ENCODE peak calls at places on chromosomes 3 and 15, in nine cellular contexts. One of them, this sample, is unnamed.

GRCh38 chr3:162702768-162703385 is 1206.3 kb downstream of the OTOL1 start:
- DNase-seq in A549: no peak
- DNase-seq in epithelial cell of esophagus: no peak
- DNase-seq in LoVo: no peak
- DNase-seq in left ventricle myocardium inferior: no peak
- DNase-seq in AML-193: no peak
- DNase-seq in fibroblast of the conjunctiva: no peak
- DNase-seq in body of pancreas: no peak
- DNase-seq in NCI-H1930: no peak
- DNase-seq in this sample: no peak

GRCh38 chr3:148223266-148223665 is 474.4 kb upstream of the AGTR1 start:
- DNase-seq in fibroblast of the conjunctiva: no peak
- DNase-seq in body of pancreas: no peak
- DNase-seq in A549: no peak
- DNase-seq in LoVo: no peak
- DNase-seq in NCI-H1930: no peak
- DNase-seq in AML-193: no peak
- DNase-seq in epithelial cell of esophagus: no peak
- DNase-seq in left ventricle myocardium inferior: no peak
- DNase-seq in this sample: no peak

GRCh38 chr3:73098026-73098425 is 36.6 kb downstream of the EBLN2 start:
- DNase-seq in fibroblast of the conjunctiva: no peak
- DNase-seq in body of pancreas: no peak
- DNase-seq in left ventricle myocardium inferior: no peak
- DNase-seq in A549: no peak
- DNase-seq in NCI-H1930: no peak
- DNase-seq in LoVo: no peak
- DNase-seq in AML-193: no peak
- DNase-seq in epithelial cell of esophagus: no peak
- DNase-seq in this sample: no peak

GRCh38 chr15:89472785-89473256 is 23.6 kb downstream of the RHCG start:
- DNase-seq in A549: peak
- DNase-seq in AML-193: peak
- DNase-seq in body of pancreas: peak
- DNase-seq in left ventricle myocardium inferior: peak
- DNase-seq in LoVo: peak
- DNase-seq in fibroblast of the conjunctiva: peak
- DNase-seq in NCI-H1930: no peak
- DNase-seq in epithelial cell of esophagus: peak
- DNase-seq in this sample: no peak

GRCh38 chr3:104412608-104413580 is 953.8 kb upstream of the ALCAM start:
- DNase-seq in NCI-H1930: no peak
- DNase-seq in A549: no peak
- DNase-seq in body of pancreas: no peak
- DNase-seq in left ventricle myocardium inferior: no peak
- DNase-seq in epithelial cell of esophagus: no peak
- DNase-seq in AML-193: no peak
- DNase-seq in fibroblast of the conjunctiva: no peak
- DNase-seq in LoVo: no peak
- DNase-seq in this sample: no peak

GRCh38 chr3:51942603-51943450 is 664 bp downstream of the PARP3 start:
- DNase-seq in LoVo: peak
- DNase-seq in body of pancreas: peak
- DNase-seq in left ventricle myocardium inferior: peak
- DNase-seq in NCI-H1930: no peak
- DNase-seq in epithelial cell of esophagus: peak
- DNase-seq in fibroblast of the conjunctiva: peak
- DNase-seq in AML-193: peak
- DNase-seq in A549: peak
- DNase-seq in this sample: peak

GRCh38 chr3:158167737-158168469 is 58.0 kb downstream of the RSRC1 start:
- DNase-seq in NCI-H1930: no peak
- DNase-seq in LoVo: peak
- DNase-seq in epithelial cell of esophagus: peak
- DNase-seq in AML-193: peak
- DNase-seq in left ventricle myocardium inferior: no peak
- DNase-seq in fibroblast of the conjunctiva: peak
- DNase-seq in body of pancreas: no peak
- DNase-seq in A549: peak
- DNase-seq in this sample: peak

GRCh38 chr3:170689218-170689874 is 103.5 kb upstream of the SLC7A14 start:
- DNase-seq in body of pancreas: peak
- DNase-seq in NCI-H1930: no peak
- DNase-seq in left ventricle myocardium inferior: no peak
- DNase-seq in A549: peak
- DNase-seq in LoVo: peak
- DNase-seq in epithelial cell of esophagus: peak
- DNase-seq in AML-193: no peak
- DNase-seq in fibroblast of the conjunctiva: peak
- DNase-seq in this sample: peak

GRCh38 chr3:10511809-10512494 is 6.6 kb upstream of the ATP2B2 start:
- DNase-seq in AML-193: no peak
- DNase-seq in A549: peak
- DNase-seq in epithelial cell of esophagus: peak
- DNase-seq in LoVo: no peak
- DNase-seq in left ventricle myocardium inferior: no peak
- DNase-seq in NCI-H1930: no peak
- DNase-seq in body of pancreas: no peak
- DNase-seq in fibroblast of the conjunctiva: no peak
- DNase-seq in this sample: no peak

GRCh38 chr15:28948036-28948435 is 62.3 kb downstream of the APBA2 start:
- DNase-seq in body of pancreas: no peak
- DNase-seq in epithelial cell of esophagus: no peak
- DNase-seq in NCI-H1930: no peak
- DNase-seq in LoVo: no peak
- DNase-seq in left ventricle myocardium inferior: no peak
- DNase-seq in AML-193: no peak
- DNase-seq in A549: no peak
- DNase-seq in fibroblast of the conjunctiva: no peak
- DNase-seq in this sample: no peak

GRCh38 chr3:22231061-22231460 is 480.1 kb upstream of the ZNF385D start:
- DNase-seq in fibroblast of the conjunctiva: no peak
- DNase-seq in body of pancreas: no peak
- DNase-seq in left ventricle myocardium inferior: no peak
- DNase-seq in epithelial cell of esophagus: peak
- DNase-seq in LoVo: no peak
- DNase-seq in AML-193: no peak
- DNase-seq in NCI-H1930: no peak
- DNase-seq in A549: no peak
- DNase-seq in this sample: no peak

GRCh38 chr3:5317572-5317971 is 130.1 kb downstream of the EDEM1 start:
- DNase-seq in NCI-H1930: no peak
- DNase-seq in LoVo: no peak
- DNase-seq in fibroblast of the conjunctiva: no peak
- DNase-seq in A549: no peak
- DNase-seq in epithelial cell of esophagus: peak
- DNase-seq in body of pancreas: no peak
- DNase-seq in left ventricle myocardium inferior: no peak
- DNase-seq in AML-193: no peak
- DNase-seq in this sample: no peak

GRCh38 chr3:56753206-56753605 is 48.5 kb downstream of the ARHGEF3 start:
- DNase-seq in NCI-H1930: no peak
- DNase-seq in LoVo: no peak
- DNase-seq in body of pancreas: no peak
- DNase-seq in left ventricle myocardium inferior: no peak
- DNase-seq in epithelial cell of esophagus: peak
- DNase-seq in A549: no peak
- DNase-seq in AML-193: peak
- DNase-seq in fibroblast of the conjunctiva: no peak
- DNase-seq in this sample: no peak

GRCh38 chr15:77863491-77864105 is 213.9 kb downstream of the TBC1D2B start:
- DNase-seq in epithelial cell of esophagus: no peak
- DNase-seq in fibroblast of the conjunctiva: no peak
- DNase-seq in NCI-H1930: no peak
- DNase-seq in body of pancreas: no peak
- DNase-seq in left ventricle myocardium inferior: no peak
- DNase-seq in A549: no peak
- DNase-seq in AML-193: no peak
- DNase-seq in LoVo: no peak
- DNase-seq in this sample: no peak

GRCh38 chr3:142086581-142087090 is 62.7 kb downstream of the TFDP2 start:
- DNase-seq in A549: peak
- DNase-seq in fibroblast of the conjunctiva: no peak
- DNase-seq in left ventricle myocardium inferior: no peak
- DNase-seq in NCI-H1930: no peak
- DNase-seq in AML-193: no peak
- DNase-seq in LoVo: peak
- DNase-seq in body of pancreas: no peak
- DNase-seq in epithelial cell of esophagus: no peak
- DNase-seq in this sample: no peak

GRCh38 chr3:105130911-105131310 is 235.8 kb upstream of the ALCAM start:
- DNase-seq in body of pancreas: no peak
- DNase-seq in AML-193: no peak
- DNase-seq in LoVo: no peak
- DNase-seq in fibroblast of the conjunctiva: no peak
- DNase-seq in NCI-H1930: no peak
- DNase-seq in left ventricle myocardium inferior: no peak
- DNase-seq in A549: no peak
- DNase-seq in epithelial cell of esophagus: no peak
- DNase-seq in this sample: no peak

This sample was measured in foreskin melanocyte.